ENCODE peak calls at places on chromosome 18, in eight cellular contexts. One of them, this sample, is unnamed.

GRCh38 chr18:5879479-5879882 is 15.8 kb downstream of the TMEM200C start:
- DNase-seq in activated naive CD8-positive, alpha-beta T cell treated with anti-CD3 and anti-CD28 coated beads, Interleukin-2, amount 50 U/mL, for 24 hours: no peak
- DNase-seq in AG09309: peak; percentile 18
- DNase-seq in A172: peak; percentile 4
- DNase-seq in epithelial cell of esophagus: peak; percentile 36
- DNase-seq in effector memory CD4-positive, alpha-beta T cell: no peak
- DNase-seq in HTR-8/SVneo: no peak
- DNase-seq in GM12865: peak; percentile 26
- DNase-seq in this sample: no peak

GRCh38 chr18:313931-314330 is 46.1 kb upstream of the THOC1 start:
- DNase-seq in activated naive CD8-positive, alpha-beta T cell treated with anti-CD3 and anti-CD28 coated beads, Interleukin-2, amount 50 U/mL, for 24 hours: no peak
- DNase-seq in AG09309: no peak
- DNase-seq in A172: no peak
- DNase-seq in epithelial cell of esophagus: no peak
- DNase-seq in effector memory CD4-positive, alpha-beta T cell: no peak
- DNase-seq in HTR-8/SVneo: no peak
- DNase-seq in GM12865: no peak
- DNase-seq in this sample: no peak

GRCh38 chr18:74284501-74285004 is 7.2 kb downstream of the CYB5A start:
- DNase-seq in activated naive CD8-positive, alpha-beta T cell treated with anti-CD3 and anti-CD28 coated beads, Interleukin-2, amount 50 U/mL, for 24 hours: no peak
- DNase-seq in AG09309: no peak
- DNase-seq in A172: no peak
- DNase-seq in epithelial cell of esophagus: no peak
- DNase-seq in effector memory CD4-positive, alpha-beta T cell: no peak
- DNase-seq in HTR-8/SVneo: no peak
- DNase-seq in GM12865: no peak
- DNase-seq in this sample: no peak

GRCh38 chr18:47929681-47930085 is 776 bp downstream of the SMAD2 start:
- DNase-seq in activated naive CD8-positive, alpha-beta T cell treated with anti-CD3 and anti-CD28 coated beads, Interleukin-2, amount 50 U/mL, for 24 hours: no peak
- DNase-seq in AG09309: no peak
- DNase-seq in A172: peak; percentile 2
- DNase-seq in epithelial cell of esophagus: peak; percentile 60
- DNase-seq in effector memory CD4-positive, alpha-beta T cell: no peak
- DNase-seq in HTR-8/SVneo: no peak
- DNase-seq in GM12865: no peak
- DNase-seq in this sample: no peak

GRCh38 chr18:35971661-35972196 is 750 bp upstream of the RMP24 start:
- DNase-seq in activated naive CD8-positive, alpha-beta T cell treated with anti-CD3 and anti-CD28 coated beads, Interleukin-2, amount 50 U/mL, for 24 hours: peak; percentile 20
- DNase-seq in AG09309: no peak
- DNase-seq in A172: no peak
- DNase-seq in epithelial cell of esophagus: no peak
- DNase-seq in effector memory CD4-positive, alpha-beta T cell: no peak
- DNase-seq in HTR-8/SVneo: no peak
- DNase-seq in GM12865: no peak
- DNase-seq in this sample: no peak

GRCh38 chr18:8942909-8943545 is 159.5 kb upstream of the NDUFV2 start:
- DNase-seq in activated naive CD8-positive, alpha-beta T cell treated with anti-CD3 and anti-CD28 coated beads, Interleukin-2, amount 50 U/mL, for 24 hours: no peak
- DNase-seq in AG09309: no peak
- DNase-seq in A172: no peak
- DNase-seq in epithelial cell of esophagus: no peak
- DNase-seq in effector memory CD4-positive, alpha-beta T cell: no peak
- DNase-seq in HTR-8/SVneo: no peak
- DNase-seq in GM12865: no peak
- DNase-seq in this sample: no peak

GRCh38 chr18:12328179-12328823 is 20.3 kb downstream of the TUBB6 start:
- DNase-seq in activated naive CD8-positive, alpha-beta T cell treated with anti-CD3 and anti-CD28 coated beads, Interleukin-2, amount 50 U/mL, for 24 hours: no peak
- DNase-seq in AG09309: no peak
- DNase-seq in A172: no peak
- DNase-seq in epithelial cell of esophagus: no peak
- DNase-seq in effector memory CD4-positive, alpha-beta T cell: no peak
- DNase-seq in HTR-8/SVneo: no peak
- DNase-seq in GM12865: no peak
- DNase-seq in this sample: no peak

GRCh38 chr18:79871026-79871390 is 73.3 kb downstream of the KCNG2 start:
- DNase-seq in activated naive CD8-positive, alpha-beta T cell treated with anti-CD3 and anti-CD28 coated beads, Interleukin-2, amount 50 U/mL, for 24 hours: no peak
- DNase-seq in AG09309: no peak
- DNase-seq in A172: no peak
- DNase-seq in epithelial cell of esophagus: no peak
- DNase-seq in effector memory CD4-positive, alpha-beta T cell: no peak
- DNase-seq in HTR-8/SVneo: no peak
- DNase-seq in GM12865: no peak
- DNase-seq in this sample: no peak

GRCh38 chr18:61542596-61542995 is 209.4 kb downstream of the CDH20 start:
- DNase-seq in activated naive CD8-positive, alpha-beta T cell treated with anti-CD3 and anti-CD28 coated beads, Interleukin-2, amount 50 U/mL, for 24 hours: no peak
- DNase-seq in AG09309: no peak
- DNase-seq in A172: no peak
- DNase-seq in epithelial cell of esophagus: no peak
- DNase-seq in effector memory CD4-positive, alpha-beta T cell: no peak
- DNase-seq in HTR-8/SVneo: no peak
- DNase-seq in GM12865: no peak
- DNase-seq in this sample: no peak

GRCh38 chr18:79613186-79613931 is 66.2 kb upstream of the CTDP1 start:
- DNase-seq in activated naive CD8-positive, alpha-beta T cell treated with anti-CD3 and anti-CD28 coated beads, Interleukin-2, amount 50 U/mL, for 24 hours: no peak
- DNase-seq in AG09309: no peak
- DNase-seq in A172: no peak
- DNase-seq in epithelial cell of esophagus: no peak
- DNase-seq in effector memory CD4-positive, alpha-beta T cell: no peak
- DNase-seq in HTR-8/SVneo: no peak
- DNase-seq in GM12865: no peak
- DNase-seq in this sample: no peak

GRCh38 chr18:13464432-13465125 is 246.0 kb downstream of the LDLRAD4 start:
- DNase-seq in activated naive CD8-positive, alpha-beta T cell treated with anti-CD3 and anti-CD28 coated beads, Interleukin-2, amount 50 U/mL, for 24 hours: peak; percentile 76
- DNase-seq in AG09309: no peak
- DNase-seq in A172: no peak
- DNase-seq in epithelial cell of esophagus: no peak
- DNase-seq in effector memory CD4-positive, alpha-beta T cell: peak; percentile 63
- DNase-seq in HTR-8/SVneo: no peak
- DNase-seq in GM12865: peak; percentile 90
- DNase-seq in this sample: peak; percentile 87

GRCh38 chr18:62717059-62717849 is 1.9 kb downstream of the PHLPP1 start:
- DNase-seq in activated naive CD8-positive, alpha-beta T cell treated with anti-CD3 and anti-CD28 coated beads, Interleukin-2, amount 50 U/mL, for 24 hours: peak; percentile 38
- DNase-seq in AG09309: peak; percentile 40
- DNase-seq in A172: peak; percentile 21
- DNase-seq in epithelial cell of esophagus: peak; percentile 94
- DNase-seq in effector memory CD4-positive, alpha-beta T cell: peak; percentile 32
- DNase-seq in HTR-8/SVneo: no peak
- DNase-seq in GM12865: peak; percentile 56
- DNase-seq in this sample: no peak

GRCh38 chr18:8947576-8947975 is 154.9 kb upstream of the NDUFV2 start:
- DNase-seq in activated naive CD8-positive, alpha-beta T cell treated with anti-CD3 and anti-CD28 coated beads, Interleukin-2, amount 50 U/mL, for 24 hours: no peak
- DNase-seq in AG09309: no peak
- DNase-seq in A172: peak; percentile 92
- DNase-seq in epithelial cell of esophagus: no peak
- DNase-seq in effector memory CD4-positive, alpha-beta T cell: no peak
- DNase-seq in HTR-8/SVneo: no peak
- DNase-seq in GM12865: no peak
- DNase-seq in this sample: no peak

GRCh38 chr18:6557470-6558245 is 142.9 kb upstream of the L3MBTL4 start:
- DNase-seq in activated naive CD8-positive, alpha-beta T cell treated with anti-CD3 and anti-CD28 coated beads, Interleukin-2, amount 50 U/mL, for 24 hours: no peak
- DNase-seq in AG09309: no peak
- DNase-seq in A172: no peak
- DNase-seq in epithelial cell of esophagus: no peak
- DNase-seq in effector memory CD4-positive, alpha-beta T cell: no peak
- DNase-seq in HTR-8/SVneo: no peak
- DNase-seq in GM12865: no peak
- DNase-seq in this sample: no peak

GRCh38 chr18:35054401-35054800 is 13.2 kb downstream of the MAPRE2 start:
- DNase-seq in activated naive CD8-positive, alpha-beta T cell treated with anti-CD3 and anti-CD28 coated beads, Interleukin-2, amount 50 U/mL, for 24 hours: no peak
- DNase-seq in AG09309: no peak
- DNase-seq in A172: no peak
- DNase-seq in epithelial cell of esophagus: no peak
- DNase-seq in effector memory CD4-positive, alpha-beta T cell: no peak
- DNase-seq in HTR-8/SVneo: no peak
- DNase-seq in GM12865: no peak
- DNase-seq in this sample: no peak

This sample was measured in DND-41.